ENCODE peak calls at places on chromosomes 7 and 10, in eight cellular contexts. One of them, this sample, is unnamed.

GRCh38 chr7:123499211-123499968 is 35.0 kb downstream of the IQUB start:
- DNase-seq in WERI-Rb-1: no peak
- DNase-seq in heart left ventricle: no peak
- DNase-seq in ascending aorta: no peak
- DNase-seq in mesendoderm: peak
- DNase-seq in suprapubic skin: no peak
- DNase-seq in OCI-LY7: no peak
- DNase-seq in transverse colon: no peak
- DNase-seq in this sample: no peak

GRCh38 chr10:113099431-113100298 is 149.6 kb downstream of the TCF7L2 start:
- DNase-seq in mesendoderm: peak
- DNase-seq in transverse colon: no peak
- DNase-seq in OCI-LY7: no peak
- DNase-seq in heart left ventricle: no peak
- DNase-seq in WERI-Rb-1: no peak
- DNase-seq in ascending aorta: no peak
- DNase-seq in suprapubic skin: no peak
- DNase-seq in this sample: no peak

GRCh38 chr10:113213041-113213440 is 263.0 kb downstream of the TCF7L2 start:
- DNase-seq in transverse colon: no peak
- DNase-seq in ascending aorta: no peak
- DNase-seq in WERI-Rb-1: no peak
- DNase-seq in OCI-LY7: no peak
- DNase-seq in heart left ventricle: no peak
- DNase-seq in suprapubic skin: no peak
- DNase-seq in mesendoderm: no peak
- DNase-seq in this sample: no peak

GRCh38 chr10:122112021-122112616 is 123.2 kb downstream of the TACC2 start:
- DNase-seq in mesendoderm: no peak
- DNase-seq in ascending aorta: no peak
- DNase-seq in suprapubic skin: no peak
- DNase-seq in heart left ventricle: no peak
- DNase-seq in WERI-Rb-1: no peak
- DNase-seq in OCI-LY7: no peak
- DNase-seq in transverse colon: peak
- DNase-seq in this sample: no peak

GRCh38 chr7:69130421-69130820 is 467.9 kb upstream of the AUTS2 start:
- DNase-seq in suprapubic skin: no peak
- DNase-seq in WERI-Rb-1: no peak
- DNase-seq in ascending aorta: no peak
- DNase-seq in OCI-LY7: no peak
- DNase-seq in transverse colon: no peak
- DNase-seq in mesendoderm: no peak
- DNase-seq in heart left ventricle: no peak
- DNase-seq in this sample: no peak

GRCh38 chr7:127690806-127691205 is 38.8 kb downstream of the SND1 start:
- DNase-seq in suprapubic skin: no peak
- DNase-seq in mesendoderm: no peak
- DNase-seq in WERI-Rb-1: peak
- DNase-seq in transverse colon: no peak
- DNase-seq in heart left ventricle: no peak
- DNase-seq in OCI-LY7: no peak
- DNase-seq in ascending aorta: no peak
- DNase-seq in this sample: no peak

GRCh38 chr7:133650067-133650466 is 397.2 kb downstream of the EXOC4 start:
- DNase-seq in transverse colon: no peak
- DNase-seq in WERI-Rb-1: no peak
- DNase-seq in OCI-LY7: no peak
- DNase-seq in suprapubic skin: no peak
- DNase-seq in heart left ventricle: no peak
- DNase-seq in ascending aorta: no peak
- DNase-seq in mesendoderm: no peak
- DNase-seq in this sample: peak

GRCh38 chr10:58641708-58642107 is 129.0 kb downstream of the BICC1 start:
- DNase-seq in suprapubic skin: no peak
- DNase-seq in heart left ventricle: no peak
- DNase-seq in transverse colon: no peak
- DNase-seq in mesendoderm: no peak
- DNase-seq in WERI-Rb-1: no peak
- DNase-seq in ascending aorta: no peak
- DNase-seq in OCI-LY7: no peak
- DNase-seq in this sample: peak

GRCh38 chr10:102065561-102066420 is 642 bp downstream of the HPS6 start:
- DNase-seq in ascending aorta: no peak
- DNase-seq in mesendoderm: peak
- DNase-seq in WERI-Rb-1: peak
- DNase-seq in OCI-LY7: peak
- DNase-seq in transverse colon: peak
- DNase-seq in suprapubic skin: no peak
- DNase-seq in heart left ventricle: peak
- DNase-seq in this sample: no peak

GRCh38 chr7:23893942-23894890 is 184.2 kb downstream of the STK31 start:
- DNase-seq in WERI-Rb-1: no peak
- DNase-seq in transverse colon: no peak
- DNase-seq in heart left ventricle: no peak
- DNase-seq in suprapubic skin: no peak
- DNase-seq in OCI-LY7: no peak
- DNase-seq in ascending aorta: no peak
- DNase-seq in mesendoderm: peak
- DNase-seq in this sample: no peak

GRCh38 chr7:101677421-101678137 is 48.5 kb upstream of the MYL10 start:
- DNase-seq in OCI-LY7: no peak
- DNase-seq in heart left ventricle: no peak
- DNase-seq in mesendoderm: peak
- DNase-seq in transverse colon: no peak
- DNase-seq in WERI-Rb-1: no peak
- DNase-seq in suprapubic skin: no peak
- DNase-seq in ascending aorta: no peak
- DNase-seq in this sample: no peak

GRCh38 chr10:129770286-129770685 is 193.8 kb downstream of the EBF3 start:
- DNase-seq in OCI-LY7: no peak
- DNase-seq in suprapubic skin: peak
- DNase-seq in transverse colon: peak
- DNase-seq in WERI-Rb-1: no peak
- DNase-seq in heart left ventricle: no peak
- DNase-seq in ascending aorta: no peak
- DNase-seq in mesendoderm: no peak
- DNase-seq in this sample: no peak

DNA sequence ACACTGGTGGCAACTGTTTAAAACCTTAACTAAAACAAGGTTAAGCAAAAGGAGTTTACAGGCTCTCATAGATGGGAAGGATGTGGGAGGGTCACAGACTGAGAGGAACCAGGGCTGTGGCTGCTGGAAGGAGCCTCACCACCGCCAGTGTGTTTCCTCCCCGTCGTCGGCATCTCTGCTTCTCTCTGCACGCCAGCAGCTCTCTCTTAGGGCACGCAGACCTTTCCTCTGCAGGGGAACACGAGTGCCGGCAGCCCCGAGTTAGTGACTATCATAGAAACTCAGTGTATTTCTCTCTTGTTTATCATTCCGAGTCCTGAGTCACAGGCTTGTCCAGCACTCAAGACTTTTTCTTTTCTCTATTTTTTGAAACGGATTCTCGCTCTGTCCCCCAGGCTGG is 8.1 kb upstream of the SH2D4B start:
- DNase-seq in transverse colon: no peak
- DNase-seq in OCI-LY7: no peak
- DNase-seq in mesendoderm: no peak
- DNase-seq in ascending aorta: no peak
- DNase-seq in heart left ventricle: no peak
- DNase-seq in suprapubic skin: no peak
- DNase-seq in WERI-Rb-1: no peak
- DNase-seq in this sample: no peak
- H3K4me3 ChIP-seq in transverse colon: no peak
- H3K4me3 ChIP-seq in OCI-LY7: no peak
- H3K4me3 ChIP-seq in mesendoderm: no peak
- H3K4me3 ChIP-seq in ascending aorta: no peak
- H3K4me3 ChIP-seq in heart left ventricle: no peak
- H3K4me3 ChIP-seq in suprapubic skin: no peak
- H3K4me3 ChIP-seq in WERI-Rb-1: no peak
- H3K4me3 ChIP-seq in this sample: no peak

GRCh38 chr7:41882745-41883527 is 180.0 kb upstream of the INHBA start:
- DNase-seq in mesendoderm: no peak
- DNase-seq in heart left ventricle: no peak
- DNase-seq in transverse colon: no peak
- DNase-seq in OCI-LY7: no peak
- DNase-seq in suprapubic skin: no peak
- DNase-seq in WERI-Rb-1: no peak
- DNase-seq in ascending aorta: no peak
- DNase-seq in this sample: no peak

GRCh38 chr7:41885078-41885477 is 182.2 kb upstream of the INHBA start:
- DNase-seq in heart left ventricle: no peak
- DNase-seq in mesendoderm: no peak
- DNase-seq in transverse colon: no peak
- DNase-seq in ascending aorta: no peak
- DNase-seq in suprapubic skin: no peak
- DNase-seq in WERI-Rb-1: no peak
- DNase-seq in OCI-LY7: no peak
- DNase-seq in this sample: no peak

GRCh38 chr7:41880107-41880506 is 177.2 kb upstream of the INHBA start:
- DNase-seq in suprapubic skin: no peak
- DNase-seq in OCI-LY7: no peak
- DNase-seq in transverse colon: no peak
- DNase-seq in heart left ventricle: no peak
- DNase-seq in ascending aorta: no peak
- DNase-seq in WERI-Rb-1: no peak
- DNase-seq in mesendoderm: peak
- DNase-seq in this sample: peak

GRCh38 chr7:41881313-41882130 is 178.6 kb upstream of the INHBA start:
- DNase-seq in mesendoderm: no peak
- DNase-seq in OCI-LY7: peak
- DNase-seq in WERI-Rb-1: no peak
- DNase-seq in heart left ventricle: no peak
- DNase-seq in ascending aorta: peak
- DNase-seq in transverse colon: peak
- DNase-seq in suprapubic skin: no peak
- DNase-seq in this sample: no peak

GRCh38 chr7:41882271-41882670 is 179.4 kb upstream of the INHBA start:
- DNase-seq in transverse colon: no peak
- DNase-seq in heart left ventricle: no peak
- DNase-seq in OCI-LY7: no peak
- DNase-seq in WERI-Rb-1: no peak
- DNase-seq in mesendoderm: no peak
- DNase-seq in ascending aorta: no peak
- DNase-seq in suprapubic skin: no peak
- DNase-seq in this sample: no peak
- H3K4me3 ChIP-seq in transverse colon: no peak
- H3K4me3 ChIP-seq in heart left ventricle: no peak
- H3K4me3 ChIP-seq in OCI-LY7: peak
- H3K4me3 ChIP-seq in WERI-Rb-1: no peak
- H3K4me3 ChIP-seq in mesendoderm: no peak
- H3K4me3 ChIP-seq in ascending aorta: no peak
- H3K4me3 ChIP-seq in suprapubic skin: no peak
- H3K4me3 ChIP-seq in this sample: no peak

DNA sequence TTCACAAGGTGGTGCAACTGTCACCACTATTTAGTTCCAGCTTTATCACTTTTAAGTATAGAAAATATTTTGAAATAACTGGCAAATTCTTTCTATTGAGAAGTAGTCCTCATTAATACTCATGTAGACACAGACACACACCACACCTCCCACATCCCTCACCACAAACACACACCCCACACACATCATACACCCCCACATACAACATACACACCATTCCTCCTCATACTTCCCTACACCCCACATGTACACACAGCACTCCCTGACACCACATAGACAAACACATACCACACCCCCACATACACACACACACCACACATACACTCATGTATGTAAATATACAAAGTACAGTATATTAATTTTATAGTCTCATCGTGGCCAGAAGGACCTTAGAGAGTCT is 178.8 kb downstream of the LRMDA start:
- DNase-seq in mesendoderm: no peak
- DNase-seq in OCI-LY7: no peak
- DNase-seq in heart left ventricle: no peak
- DNase-seq in WERI-Rb-1: no peak
- DNase-seq in ascending aorta: no peak
- DNase-seq in transverse colon: no peak
- DNase-seq in suprapubic skin: no peak
- DNase-seq in this sample: no peak
- H3K4me3 ChIP-seq in mesendoderm: no peak
- H3K4me3 ChIP-seq in OCI-LY7: no peak
- H3K4me3 ChIP-seq in heart left ventricle: no peak
- H3K4me3 ChIP-seq in WERI-Rb-1: no peak
- H3K4me3 ChIP-seq in ascending aorta: no peak
- H3K4me3 ChIP-seq in transverse colon: no peak
- H3K4me3 ChIP-seq in suprapubic skin: no peak
- H3K4me3 ChIP-seq in this sample: no peak

DNA sequence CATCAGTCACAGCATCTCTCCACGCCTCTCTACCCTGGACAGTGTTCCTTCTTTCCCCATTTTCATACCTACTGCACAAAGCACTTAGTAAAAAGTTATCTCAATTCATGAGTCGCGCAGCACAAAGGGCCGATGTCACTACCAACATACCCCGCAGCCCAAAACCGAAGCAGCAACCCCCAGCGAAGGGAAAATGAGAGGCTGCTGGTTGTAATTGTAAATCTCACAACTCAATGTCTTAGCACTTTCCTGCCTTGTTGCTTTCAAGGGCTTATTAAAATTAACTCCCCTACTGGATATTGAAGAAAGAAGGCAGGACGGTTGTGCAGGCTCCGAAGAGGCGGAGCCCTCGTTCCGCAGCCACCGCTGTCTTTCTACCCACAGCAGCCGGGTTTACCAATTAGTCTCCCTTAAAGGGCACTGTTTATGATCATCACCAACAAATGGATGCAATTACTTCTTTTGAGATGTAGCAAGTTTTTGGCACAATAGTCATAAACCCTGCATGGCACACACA is 6.5 kb downstream of the DIP2C start:
- DNase-seq in OCI-LY7: no peak
- DNase-seq in suprapubic skin: peak
- DNase-seq in WERI-Rb-1: no peak
- DNase-seq in ascending aorta: no peak
- DNase-seq in mesendoderm: no peak
- DNase-seq in heart left ventricle: no peak
- DNase-seq in transverse colon: no peak
- DNase-seq in this sample: no peak
- H3K4me3 ChIP-seq in OCI-LY7: no peak
- H3K4me3 ChIP-seq in suprapubic skin: peak
- H3K4me3 ChIP-seq in WERI-Rb-1: no peak
- H3K4me3 ChIP-seq in ascending aorta: peak
- H3K4me3 ChIP-seq in mesendoderm: no peak
- H3K4me3 ChIP-seq in heart left ventricle: no peak
- H3K4me3 ChIP-seq in transverse colon: no peak
- H3K4me3 ChIP-seq in this sample: peak

DNA sequence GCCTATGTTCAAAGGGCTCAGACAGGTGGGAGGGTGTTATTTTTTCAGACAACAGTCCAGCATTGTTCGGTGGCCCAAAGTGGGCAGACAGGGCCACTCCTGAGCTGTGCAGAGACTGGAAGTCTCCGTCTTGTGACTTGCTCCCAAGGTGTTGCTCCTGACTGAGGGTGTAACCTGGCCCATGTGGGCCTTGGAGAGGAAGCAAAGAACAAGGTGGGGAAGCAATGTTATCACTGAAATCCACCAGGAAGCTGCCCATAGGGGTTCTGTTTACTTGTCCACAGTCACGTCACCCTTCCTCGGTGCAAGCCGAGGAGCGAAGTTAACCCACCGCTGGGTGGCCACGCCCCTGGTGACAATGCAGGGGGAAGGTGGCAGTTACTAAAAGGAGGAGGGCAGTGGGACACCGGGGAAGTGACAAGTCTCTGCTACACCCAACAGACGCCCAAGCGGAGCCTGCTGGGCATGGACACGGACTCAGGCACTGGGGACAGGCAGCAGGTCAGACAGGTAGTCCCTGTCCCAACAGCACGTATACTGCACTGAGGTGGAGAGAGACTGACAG is 311.6 kb upstream of the MKI67 start:
- DNase-seq in suprapubic skin: no peak
- DNase-seq in WERI-Rb-1: no peak
- DNase-seq in ascending aorta: no peak
- DNase-seq in mesendoderm: no peak
- DNase-seq in transverse colon: no peak
- DNase-seq in OCI-LY7: no peak
- DNase-seq in heart left ventricle: no peak
- DNase-seq in this sample: no peak
- H3K4me3 ChIP-seq in suprapubic skin: no peak
- H3K4me3 ChIP-seq in WERI-Rb-1: no peak
- H3K4me3 ChIP-seq in ascending aorta: no peak
- H3K4me3 ChIP-seq in mesendoderm: no peak
- H3K4me3 ChIP-seq in transverse colon: no peak
- H3K4me3 ChIP-seq in OCI-LY7: no peak
- H3K4me3 ChIP-seq in heart left ventricle: no peak
- H3K4me3 ChIP-seq in this sample: no peak

This sample was measured in skeletal muscle cell.